ENCODE peak calls at places on chromosomes 11 and 22, in ten cellular contexts. C is Caco-2; Y is naive thymus-derived CD4-positive, alpha-beta T cell; E is colonic mucosa; P is lower lobe of right lung; Q is SJSA1; F is ovary; I is adipocyte; Z is heart left ventricle; A is tibial nerve. L is an unnamed sample. For H3K9me3 and H3K36me3, the result is how much of the 10 kb centered on the place peaks cover.

GRCh38 chr11:3939651-3940190 is 84.3 kb downstream of the STIM1 start:
- DNase-seq in C (no peak), Y (no peak), E (no peak), P (no peak), Q (peak), F (no peak), I (peak), Z (no peak), A (no peak), L (no peak)

GRCh38 chr22:45543243-45543642 is 40.6 kb downstream of the FBLN1 start:
- DNase-seq in C (no peak), Y (no peak), E (no peak), P (no peak), Q (no peak), F (no peak), I (no peak), Z (no peak), A (no peak), L (no peak)

GRCh38 chr11:18696638-18697225 is 1.8 kb upstream of the TMEM86A start:
- DNase-seq in C (no peak), Y (no peak), E (no peak), P (no peak), Q (no peak), F (no peak), I (peak), Z (no peak), A (no peak), L (no peak)

GRCh38 chr22:28424427-28425080 is 255.1 kb downstream of the TTC28 start:
- DNase-seq in C (no peak), Y (no peak), E (no peak), P (no peak), Q (peak), F (no peak), I (peak), Z (no peak), A (no peak), L (no peak)

GRCh38 chr11:68043349-68044144 is 4.7 kb downstream of the TCIRG1 start:
- DNase-seq in C (peak), Y (no peak), E (no peak), P (no peak), Q (no peak), F (no peak), I (no peak), Z (no peak), A (no peak), L (peak)

GRCh38 chr11:88596786-88597185 is 259.2 kb upstream of the CTSC start:
- DNase-seq in C (no peak), Y (no peak), E (no peak), P (no peak), Q (no peak), F (no peak), I (no peak), Z (no peak), A (no peak), L (no peak)

GRCh38 chr11:1442163-1442562 is 44.4 kb downstream of the MOB2 start:
- DNase-seq in C (no peak), Y (no peak), E (no peak), P (no peak), Q (no peak), F (no peak), I (peak), Z (no peak), A (no peak), L (peak)

GRCh38 chr11:124285610-124286344 is 28.0 kb downstream of the OR8D1 start:
- DNase-seq in C (no peak), Y (no peak), E (no peak), P (no peak), Q (peak), F (no peak), I (peak), Z (no peak), A (no peak), L (no peak)

GRCh38 chr11:123386746-123387510 is 43.1 kb upstream of the GRAMD1B start:
- DNase-seq in C (no peak), Y (no peak), E (no peak), P (no peak), Q (no peak), F (no peak), I (peak), Z (no peak), A (no peak), L (no peak)

GRCh38 chr11:45833761-45834160 is 13.5 kb upstream of the CRY2 start:
- DNase-seq in C (no peak), Y (no peak), E (no peak), P (no peak), Q (no peak), F (no peak), I (no peak), Z (no peak), A (no peak), L (no peak)

GRCh38 chr11:131447268-131447667 is 76.9 kb downstream of the NTM start:
- DNase-seq in C (no peak), Y (no peak), E (no peak), P (no peak), Q (no peak), F (no peak), I (no peak), Z (no peak), A (no peak), L (no peak)

GRCh38 chr11:28822596-28822995 is 714.4 kb downstream of the METTL15 start:
- DNase-seq in C (no peak), Y (no peak), E (no peak), P (no peak), Q (no peak), F (no peak), I (no peak), Z (no peak), A (no peak), L (no peak)

GRCh38 chr22:45397806-45398205 is 15.6 kb downstream of the SMC1B start:
- DNase-seq in C (no peak), Y (no peak), E (no peak), P (no peak), Q (peak), F (no peak), I (no peak), Z (no peak), A (no peak), L (peak)

GRCh38 chr22:31080848-31081649 is at the start of gene SMTN:
- DNase-seq in C (peak), Y (peak), E (peak), P (peak), Q (peak), F (peak), I (peak), Z (peak), A (peak), L (peak)

GRCh38 chr11:125290263-125290662 is 125.7 kb downstream of the PKNOX2 start:
- DNase-seq in C (no peak), Y (no peak), E (no peak), P (no peak), Q (no peak), F (no peak), I (no peak), Z (no peak), A (no peak), L (no peak)

GRCh38 chr22:27183474-27183873 is 526.1 kb downstream of the MIAT start:
- DNase-seq in C (no peak), Y (no peak), E (no peak), P (no peak), Q (no peak), F (no peak), I (no peak), Z (no peak), A (no peak), L (no peak)

GRCh38 chr11:117972044-117972443 is 14.2 kb upstream of the IL10RA start:
- DNase-seq in C (no peak), Y (no peak), E (no peak), P (no peak), Q (no peak), F (no peak), I (no peak), Z (no peak), A (no peak), L (no peak)

GRCh38 chr22:27317961-27318360 is 483.6 kb downstream of the MN1 start:
- DNase-seq in C (no peak), Y (no peak), E (peak), P (no peak), Q (no peak), F (no peak), I (no peak), Z (no peak), A (no peak), L (peak)

GRCh38 chr11:114171257-114172054 is 111.9 kb downstream of the ZBTB16 start:
- DNase-seq in C (no peak), Y (no peak), E (peak), P (peak), Q (no peak), F (peak), I (no peak), Z (peak), A (peak), L (peak)

GRCh38 chr22:48832592-48832991 is 995.1 kb downstream of the BRD1 start:
- DNase-seq in C (no peak), Y (no peak), E (no peak), P (no peak), Q (no peak), F (no peak), I (no peak), Z (no peak), A (no peak), L (no peak)
- H3K9me3 ChIP-seq in C (under half), Y (under half), E (under half), P (under half), Q (under half), F (under half), I (under half), Z (under half), A (under half), L (under half)

DNA sequence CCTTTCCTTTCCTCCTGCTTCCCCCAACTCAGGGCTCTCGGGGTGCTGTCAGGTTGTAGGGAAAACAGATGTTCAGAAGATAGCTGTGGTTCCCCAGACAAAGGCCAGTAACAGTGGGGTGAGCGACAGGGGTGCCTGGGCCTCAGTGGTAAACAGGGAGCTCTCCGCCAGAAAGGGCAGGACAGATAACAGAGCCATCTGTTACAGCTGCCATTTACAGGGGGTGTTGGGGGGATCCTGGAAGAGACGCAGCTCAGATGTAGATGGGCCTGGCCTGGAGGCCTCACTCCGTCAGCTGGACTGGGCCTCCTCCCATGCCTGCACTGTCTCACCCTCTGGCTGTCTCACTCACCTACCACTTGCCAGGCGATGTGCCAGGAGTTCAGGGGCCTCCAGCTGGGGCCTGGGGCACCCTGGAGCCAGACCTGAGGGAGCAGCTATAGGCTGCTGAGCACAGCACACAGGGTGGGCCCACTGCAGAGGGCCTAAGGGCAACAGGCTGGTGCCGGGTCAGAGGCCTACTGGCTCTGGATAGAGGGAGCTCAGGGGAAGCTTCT is 16.4 kb upstream of the SUSD2 start:
- DNase-seq in C (no peak), Y (no peak), E (no peak), P (no peak), Q (no peak), F (no peak), I (no peak), Z (peak), A (no peak), L (no peak)
- H3K36me3 ChIP-seq in C (under half), Y (under half), E (under half), P (half or more), Q (half or more), F (under half), I (under half), Z (under half), A (half or more), L (under half)

GRCh38 chr22:49586244-49586748 is 241.4 kb downstream of the BRD1 start:
- DNase-seq in C (no peak), Y (no peak), E (no peak), P (peak), Q (no peak), F (no peak), I (no peak), Z (no peak), A (no peak), L (no peak)

GRCh38 chr22:49585695-49586243 is 241.9 kb downstream of the BRD1 start:
- DNase-seq in C (peak), Y (no peak), E (no peak), P (peak), Q (no peak), F (no peak), I (no peak), Z (no peak), A (no peak), L (no peak)

GRCh38 chr22:49587421-49587820 is 240.3 kb downstream of the BRD1 start:
- DNase-seq in C (peak), Y (no peak), E (no peak), P (peak), Q (no peak), F (no peak), I (no peak), Z (no peak), A (no peak), L (no peak)

GRCh38 chr22:49587987-49588386 is 239.7 kb downstream of the BRD1 start:
- DNase-seq in C (peak), Y (no peak), E (no peak), P (no peak), Q (no peak), F (no peak), I (no peak), Z (no peak), A (no peak), L (no peak)

DNA sequence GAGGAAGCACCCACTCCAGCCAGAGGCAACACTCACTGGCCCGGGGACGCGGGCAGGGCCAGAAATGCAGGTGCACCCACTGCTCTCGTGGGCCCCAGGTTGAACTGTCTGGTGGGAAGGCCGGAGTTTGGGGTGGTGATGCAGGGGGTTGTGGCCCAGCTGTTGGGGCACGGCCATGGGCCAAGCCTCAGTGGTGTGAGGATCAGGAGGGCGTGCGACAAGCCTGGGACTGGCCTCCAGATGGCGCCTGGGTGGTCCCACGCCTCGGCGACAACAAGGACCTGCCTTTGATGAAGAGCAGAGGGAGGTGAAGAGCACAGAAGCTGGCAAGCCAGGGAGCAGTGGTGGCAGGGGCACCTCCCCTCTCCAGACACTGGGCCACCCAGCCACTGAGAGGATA is 240.8 kb downstream of the BRD1 start:
- DNase-seq in C (peak), Y (no peak), E (no peak), P (peak), Q (no peak), F (no peak), I (no peak), Z (no peak), A (no peak), L (no peak)
- H3K9me3 ChIP-seq in C (under half), Y (under half), E (under half), P (under half), Q (under half), F (under half), I (under half), Z (under half), A (under half), L (under half)

GRCh38 chr11:43401252-43401651 is 42.5 kb downstream of the TTC17 start:
- DNase-seq in C (no peak), Y (no peak), E (no peak), P (no peak), Q (no peak), F (no peak), I (no peak), Z (no peak), A (no peak), L (no peak)

GRCh38 chr11:43404836-43405479 is 46.2 kb downstream of the TTC17 start:
- DNase-seq in C (no peak), Y (no peak), E (no peak), P (no peak), Q (no peak), F (no peak), I (no peak), Z (no peak), A (no peak), L (no peak)

GRCh38 chr11:43408277-43408676 is 49.6 kb downstream of the TTC17 start:
- DNase-seq in C (no peak), Y (no peak), E (no peak), P (no peak), Q (no peak), F (no peak), I (no peak), Z (no peak), A (no peak), L (peak)

GRCh38 chr11:43403357-43404231 is 44.9 kb downstream of the TTC17 start:
- DNase-seq in C (no peak), Y (no peak), E (no peak), P (no peak), Q (no peak), F (no peak), I (no peak), Z (no peak), A (no peak), L (peak)

DNA sequence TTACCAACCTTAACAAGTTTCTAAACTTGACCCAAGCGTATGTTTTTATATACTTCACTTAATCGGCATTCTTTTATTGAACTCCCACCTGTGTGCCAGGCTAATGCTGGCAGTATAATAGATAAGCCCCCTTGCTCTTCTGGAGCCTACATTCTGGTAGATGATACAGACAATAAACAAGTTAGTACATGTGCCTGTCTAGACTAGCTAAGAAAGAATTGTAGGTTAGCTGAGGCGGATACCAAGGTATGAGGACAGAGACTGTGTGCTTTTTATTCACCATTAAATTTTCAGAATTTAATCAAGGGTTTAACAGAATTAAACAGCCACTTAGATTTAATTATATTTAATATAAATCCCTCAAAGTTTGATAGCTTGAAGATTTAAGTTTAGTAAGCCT is 45.7 kb downstream of the TTC17 start:
- DNase-seq in C (no peak), Y (no peak), E (no peak), P (no peak), Q (no peak), F (no peak), I (no peak), Z (no peak), A (no peak), L (no peak)
- H3K36me3 ChIP-seq in C (under half), Y (under half), E (under half), P (half or more), Q (half or more), F (under half), I (half or more), Z (under half), A (half or more), L (under half)

GRCh38 chr22:19980766-19981165 is 35.9 kb downstream of the ARVCF start:
- DNase-seq in C (no peak), Y (no peak), E (no peak), P (no peak), Q (no peak), F (no peak), I (no peak), Z (no peak), A (no peak), L (no peak)

GRCh38 chr22:19977296-19978243 is 36.0 kb upstream of the TXNRD2 start:
- DNase-seq in C (no peak), Y (no peak), E (no peak), P (no peak), Q (no peak), F (no peak), I (no peak), Z (no peak), A (no peak), L (no peak)

GRCh38 chr22:19976671-19977070 is 35.1 kb upstream of the TXNRD2 start:
- DNase-seq in C (no peak), Y (no peak), E (no peak), P (no peak), Q (no peak), F (no peak), I (no peak), Z (no peak), A (no peak), L (no peak)

GRCh38 chr22:19979712-19980493 is 36.7 kb downstream of the ARVCF start:
- DNase-seq in C (no peak), Y (no peak), E (no peak), P (no peak), Q (no peak), F (no peak), I (no peak), Z (no peak), A (no peak), L (no peak)

GRCh38 chr22:19978748-19979147 is 37.1 kb upstream of the TXNRD2 start:
- DNase-seq in C (no peak), Y (no peak), E (no peak), P (no peak), Q (no peak), F (no peak), I (no peak), Z (no peak), A (no peak), L (no peak)
- H3K9me3 ChIP-seq in C (under half), Y (under half), E (under half), P (under half), Q (under half), F (under half), I (under half), Z (under half), A (under half), L (under half)

DNA sequence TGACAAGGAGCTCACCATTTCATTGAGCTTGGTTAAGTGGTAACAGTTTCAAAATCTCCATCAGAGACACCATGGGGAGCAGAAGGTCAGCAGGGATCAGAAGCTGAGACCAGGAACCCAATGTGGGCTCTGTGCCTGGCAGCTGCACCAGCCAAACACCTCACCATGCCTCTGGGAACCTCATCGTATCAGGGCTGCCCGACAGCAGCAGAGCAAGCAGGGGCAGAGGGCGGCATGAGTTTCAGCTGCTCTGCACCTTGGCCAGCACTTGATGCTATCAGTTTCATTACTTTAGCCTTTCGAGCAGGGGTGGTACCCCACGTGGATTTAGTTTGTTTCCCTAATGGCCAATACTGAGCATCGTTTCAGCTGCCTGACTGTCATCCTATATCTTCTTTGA is 77.8 kb downstream of the DGCR2 start:
- DNase-seq in C (no peak), Y (no peak), E (no peak), P (peak), Q (no peak), F (no peak), I (no peak), Z (no peak), A (no peak), L (no peak)
- H3K36me3 ChIP-seq in C (under half), Y (under half), E (under half), P (half or more), Q (half or more), F (under half), I (half or more), Z (under half), A (half or more), L (under half)

GRCh38 chr22:47366026-47366767 is 603.7 kb downstream of the TBC1D22A start:
- DNase-seq in C (peak), Y (no peak), E (peak), P (no peak), Q (no peak), F (no peak), I (no peak), Z (no peak), A (no peak), L (no peak)
- H3K9me3 ChIP-seq in C (under half), Y (under half), E (under half), P (under half), Q (under half), F (under half), I (under half), Z (under half), A (under half), L (under half)

GRCh38 chr11:13366266-13367026 is 88.9 kb downstream of the BMAL1 start:
- DNase-seq in C (no peak), Y (no peak), E (no peak), P (no peak), Q (no peak), F (no peak), I (no peak), Z (no peak), A (no peak), L (no peak)

GRCh38 chr11:13367115-13367514 is 89.5 kb downstream of the BMAL1 start:
- DNase-seq in C (peak), Y (no peak), E (no peak), P (no peak), Q (no peak), F (no peak), I (no peak), Z (no peak), A (no peak), L (no peak)

GRCh38 chr11:13362596-13363109 is 85.1 kb downstream of the BMAL1 start:
- DNase-seq in C (no peak), Y (no peak), E (no peak), P (no peak), Q (no peak), F (no peak), I (no peak), Z (no peak), A (no peak), L (no peak)

GRCh38 chr11:13368041-13368446 is 90.5 kb downstream of the BMAL1 start:
- DNase-seq in C (no peak), Y (no peak), E (no peak), P (no peak), Q (peak), F (no peak), I (peak), Z (no peak), A (no peak), L (no peak)

DNA sequence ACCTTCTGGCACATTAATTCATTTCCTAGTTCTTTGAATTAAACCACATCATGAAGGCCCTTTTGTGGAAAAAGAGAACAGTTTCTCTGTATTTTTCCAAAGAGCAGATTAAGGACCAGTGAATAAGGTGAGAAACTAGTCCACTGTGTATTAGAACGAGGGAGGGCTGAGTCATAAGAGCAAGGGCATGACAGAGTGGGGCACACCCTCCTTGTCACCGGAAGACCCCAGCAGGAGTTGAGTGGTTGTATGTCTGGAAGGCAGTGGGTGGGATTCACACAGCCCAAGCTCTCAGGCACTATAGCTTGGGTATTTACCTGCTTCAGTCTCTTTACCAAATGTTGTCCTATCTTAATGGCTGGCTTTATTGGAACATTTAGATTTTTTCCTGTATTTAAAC is 86.8 kb downstream of the BMAL1 start:
- DNase-seq in C (no peak), Y (no peak), E (no peak), P (no peak), Q (no peak), F (no peak), I (no peak), Z (no peak), A (no peak), L (no peak)
- H3K36me3 ChIP-seq in C (under half), Y (under half), E (under half), P (half or more), Q (under half), F (under half), I (half or more), Z (under half), A (half or more), L (under half)